ENCODE peak calls at places on chromosome 11, in nine cellular contexts. One of them, this sample, is unnamed.

GRCh38 chr11:76797341-76798201 is 14.4 kb downstream of the TSKU start:
- DNase-seq in chondrocyte: no peak
- DNase-seq in skeletal muscle cell: no peak
- DNase-seq in progenitor cell of endocrine pancreas: no peak
- DNase-seq in kidney: no peak
- DNase-seq in activated CD4-positive, CD25-positive, alpha-beta regulatory T cell treated with anti-CD3 and anti-CD28 coated beads, Interleukin-2, amount 50 U/mL, for 72 hours: no peak
- DNase-seq in amygdala: no peak
- DNase-seq in hypothalamus: no peak
- DNase-seq in globus pallidus: no peak
- DNase-seq in this sample: no peak

GRCh38 chr11:130873766-130874165 is 42.5 kb downstream of the SNX19 start:
- DNase-seq in chondrocyte: no peak
- DNase-seq in skeletal muscle cell: peak
- DNase-seq in progenitor cell of endocrine pancreas: no peak
- DNase-seq in kidney: no peak
- DNase-seq in activated CD4-positive, CD25-positive, alpha-beta regulatory T cell treated with anti-CD3 and anti-CD28 coated beads, Interleukin-2, amount 50 U/mL, for 72 hours: no peak
- DNase-seq in amygdala: no peak
- DNase-seq in hypothalamus: no peak
- DNase-seq in globus pallidus: no peak
- DNase-seq in this sample: no peak

GRCh38 chr11:18578975-18579598 is 9.4 kb downstream of the UEVLD start:
- DNase-seq in chondrocyte: no peak
- DNase-seq in skeletal muscle cell: no peak
- DNase-seq in progenitor cell of endocrine pancreas: no peak
- DNase-seq in kidney: no peak
- DNase-seq in activated CD4-positive, CD25-positive, alpha-beta regulatory T cell treated with anti-CD3 and anti-CD28 coated beads, Interleukin-2, amount 50 U/mL, for 72 hours: no peak
- DNase-seq in amygdala: no peak
- DNase-seq in hypothalamus: no peak
- DNase-seq in globus pallidus: no peak
- DNase-seq in this sample: no peak

GRCh38 chr11:22734628-22735345 is 68.4 kb downstream of the GAS2 start:
- DNase-seq in chondrocyte: no peak
- DNase-seq in skeletal muscle cell: peak
- DNase-seq in progenitor cell of endocrine pancreas: no peak
- DNase-seq in kidney: no peak
- DNase-seq in activated CD4-positive, CD25-positive, alpha-beta regulatory T cell treated with anti-CD3 and anti-CD28 coated beads, Interleukin-2, amount 50 U/mL, for 72 hours: no peak
- DNase-seq in amygdala: no peak
- DNase-seq in hypothalamus: no peak
- DNase-seq in globus pallidus: no peak
- DNase-seq in this sample: no peak

GRCh38 chr11:67613960-67614715 is 7.4 kb downstream of the NDUFV1 start:
- DNase-seq in chondrocyte: no peak
- DNase-seq in skeletal muscle cell: no peak
- DNase-seq in progenitor cell of endocrine pancreas: peak
- DNase-seq in kidney: peak
- DNase-seq in activated CD4-positive, CD25-positive, alpha-beta regulatory T cell treated with anti-CD3 and anti-CD28 coated beads, Interleukin-2, amount 50 U/mL, for 72 hours: peak
- DNase-seq in amygdala: no peak
- DNase-seq in hypothalamus: no peak
- DNase-seq in globus pallidus: no peak
- DNase-seq in this sample: no peak

GRCh38 chr11:74849525-74850391 is 99.1 kb downstream of the XRRA1 start:
- DNase-seq in chondrocyte: no peak
- DNase-seq in skeletal muscle cell: peak
- DNase-seq in progenitor cell of endocrine pancreas: no peak
- DNase-seq in kidney: no peak
- DNase-seq in activated CD4-positive, CD25-positive, alpha-beta regulatory T cell treated with anti-CD3 and anti-CD28 coated beads, Interleukin-2, amount 50 U/mL, for 72 hours: no peak
- DNase-seq in amygdala: no peak
- DNase-seq in hypothalamus: no peak
- DNase-seq in globus pallidus: no peak
- DNase-seq in this sample: no peak

GRCh38 chr11:26227311-26227710 is 104.6 kb upstream of the ANO3 start:
- DNase-seq in chondrocyte: no peak
- DNase-seq in skeletal muscle cell: peak
- DNase-seq in progenitor cell of endocrine pancreas: no peak
- DNase-seq in kidney: no peak
- DNase-seq in activated CD4-positive, CD25-positive, alpha-beta regulatory T cell treated with anti-CD3 and anti-CD28 coated beads, Interleukin-2, amount 50 U/mL, for 72 hours: no peak
- DNase-seq in amygdala: no peak
- DNase-seq in hypothalamus: no peak
- DNase-seq in globus pallidus: peak
- DNase-seq in this sample: peak

GRCh38 chr11:19978668-19979518 is 181.4 kb downstream of the DBX1 start:
- DNase-seq in chondrocyte: no peak
- DNase-seq in skeletal muscle cell: peak
- DNase-seq in progenitor cell of endocrine pancreas: no peak
- DNase-seq in kidney: no peak
- DNase-seq in activated CD4-positive, CD25-positive, alpha-beta regulatory T cell treated with anti-CD3 and anti-CD28 coated beads, Interleukin-2, amount 50 U/mL, for 72 hours: no peak
- DNase-seq in amygdala: no peak
- DNase-seq in hypothalamus: no peak
- DNase-seq in globus pallidus: no peak
- DNase-seq in this sample: no peak

GRCh38 chr11:19673924-19674390 is 38.7 kb upstream of the NAV2 start:
- DNase-seq in chondrocyte: no peak
- DNase-seq in skeletal muscle cell: no peak
- DNase-seq in progenitor cell of endocrine pancreas: no peak
- DNase-seq in kidney: peak
- DNase-seq in activated CD4-positive, CD25-positive, alpha-beta regulatory T cell treated with anti-CD3 and anti-CD28 coated beads, Interleukin-2, amount 50 U/mL, for 72 hours: no peak
- DNase-seq in amygdala: peak
- DNase-seq in hypothalamus: no peak
- DNase-seq in globus pallidus: peak
- DNase-seq in this sample: no peak

GRCh38 chr11:537622-538430 is 499 bp downstream of the LRRC56 start:
- DNase-seq in chondrocyte: no peak
- DNase-seq in skeletal muscle cell: no peak
- DNase-seq in progenitor cell of endocrine pancreas: no peak
- DNase-seq in kidney: peak
- DNase-seq in activated CD4-positive, CD25-positive, alpha-beta regulatory T cell treated with anti-CD3 and anti-CD28 coated beads, Interleukin-2, amount 50 U/mL, for 72 hours: no peak
- DNase-seq in amygdala: no peak
- DNase-seq in hypothalamus: no peak
- DNase-seq in globus pallidus: no peak
- DNase-seq in this sample: no peak

GRCh38 chr11:129700701-129701100 is 114.9 kb upstream of the TMEM45B start:
- DNase-seq in chondrocyte: no peak
- DNase-seq in skeletal muscle cell: no peak
- DNase-seq in progenitor cell of endocrine pancreas: no peak
- DNase-seq in kidney: no peak
- DNase-seq in activated CD4-positive, CD25-positive, alpha-beta regulatory T cell treated with anti-CD3 and anti-CD28 coated beads, Interleukin-2, amount 50 U/mL, for 72 hours: no peak
- DNase-seq in amygdala: no peak
- DNase-seq in hypothalamus: no peak
- DNase-seq in globus pallidus: no peak
- DNase-seq in this sample: no peak

GRCh38 chr11:66593303-66593635 is 284 bp downstream of the CCS start:
- DNase-seq in chondrocyte: no peak
- DNase-seq in skeletal muscle cell: no peak
- DNase-seq in progenitor cell of endocrine pancreas: no peak
- DNase-seq in kidney: no peak
- DNase-seq in activated CD4-positive, CD25-positive, alpha-beta regulatory T cell treated with anti-CD3 and anti-CD28 coated beads, Interleukin-2, amount 50 U/mL, for 72 hours: no peak
- DNase-seq in amygdala: no peak
- DNase-seq in hypothalamus: no peak
- DNase-seq in globus pallidus: no peak
- DNase-seq in this sample: no peak

GRCh38 chr11:41334007-41334933 is 125.2 kb downstream of the LRRC4C start:
- DNase-seq in chondrocyte: no peak
- DNase-seq in skeletal muscle cell: no peak
- DNase-seq in progenitor cell of endocrine pancreas: no peak
- DNase-seq in kidney: no peak
- DNase-seq in activated CD4-positive, CD25-positive, alpha-beta regulatory T cell treated with anti-CD3 and anti-CD28 coated beads, Interleukin-2, amount 50 U/mL, for 72 hours: no peak
- DNase-seq in amygdala: no peak
- DNase-seq in hypothalamus: no peak
- DNase-seq in globus pallidus: peak
- DNase-seq in this sample: no peak

GRCh38 chr11:119538748-119539147 is 115.8 kb upstream of the THY1 start:
- DNase-seq in chondrocyte: no peak
- DNase-seq in skeletal muscle cell: no peak
- DNase-seq in progenitor cell of endocrine pancreas: no peak
- DNase-seq in kidney: no peak
- DNase-seq in activated CD4-positive, CD25-positive, alpha-beta regulatory T cell treated with anti-CD3 and anti-CD28 coated beads, Interleukin-2, amount 50 U/mL, for 72 hours: no peak
- DNase-seq in amygdala: no peak
- DNase-seq in hypothalamus: no peak
- DNase-seq in globus pallidus: no peak
- DNase-seq in this sample: no peak